ENCODE peak calls at places on chromosomes 13 and 19, in four cellular contexts. One of them, this sample, is unnamed.
A peak's percentile ranks its signal among the peaks of the same experiment; 100 is the strongest.

GRCh38 chr19:35142531-35143230 is 374 bp upstream of the FXYD7 start:
- DNase-seq in hepatocyte: peak; percentile 72
- DNase-seq in body of pancreas: peak; percentile 75
- DNase-seq in DND-41: peak; percentile 51
- DNase-seq in this sample: peak; percentile 71

GRCh38 chr13:73258396-73258795 is 199.6 kb downstream of the KLF5 start:
- DNase-seq in hepatocyte: no peak
- DNase-seq in DND-41: no peak
- DNase-seq in body of pancreas: no peak
- DNase-seq in this sample: no peak

GRCh38 chr13:74325106-74325505 is 190.9 kb upstream of the KLF12 start:
- DNase-seq in body of pancreas: no peak
- DNase-seq in hepatocyte: peak; percentile 62
- DNase-seq in DND-41: no peak
- DNase-seq in this sample: no peak

GRCh38 chr19:55256562-55257460 is 2.0 kb downstream of the PPP6R1 start:
- DNase-seq in body of pancreas: no peak
- DNase-seq in DND-41: no peak
- DNase-seq in hepatocyte: no peak
- DNase-seq in this sample: no peak

GRCh38 chr19:47430041-47430802 is 10.9 kb upstream of the MEIS3 start:
- DNase-seq in body of pancreas: peak; percentile 23
- DNase-seq in hepatocyte: peak; percentile 80
- DNase-seq in DND-41: no peak
- DNase-seq in this sample: no peak

GRCh38 chr19:29666634-29667389 is 1.6 kb downstream of the PLEKHF1 start:
- DNase-seq in DND-41: peak; percentile 39
- DNase-seq in body of pancreas: peak; percentile 35
- DNase-seq in hepatocyte: peak; percentile 82
- DNase-seq in this sample: no peak

GRCh38 chr13:30466841-30467252 is 1.1 kb upstream of the HMGB1 start:
- DNase-seq in body of pancreas: no peak
- DNase-seq in DND-41: peak; percentile 51
- DNase-seq in hepatocyte: no peak
- DNase-seq in this sample: no peak

GRCh38 chr19:5478925-5479588 is 23.8 kb downstream of the ZNRF4 start:
- DNase-seq in DND-41: no peak
- DNase-seq in body of pancreas: no peak
- DNase-seq in hepatocyte: no peak
- DNase-seq in this sample: no peak

GRCh38 chr19:7933828-7934725 is 8.1 kb upstream of the CTXN1 start:
- DNase-seq in body of pancreas: no peak
- DNase-seq in hepatocyte: no peak
- DNase-seq in DND-41: no peak
- DNase-seq in this sample: no peak

GRCh38 chr19:48506138-48506733 is 5.4 kb downstream of the LMTK3 start:
- DNase-seq in DND-41: no peak
- DNase-seq in body of pancreas: no peak
- DNase-seq in hepatocyte: no peak
- DNase-seq in this sample: no peak

GRCh38 chr19:47093254-47093653 is 20.3 kb downstream of the ZC3H4 start:
- DNase-seq in DND-41: no peak
- DNase-seq in hepatocyte: no peak
- DNase-seq in body of pancreas: no peak
- DNase-seq in this sample: no peak

GRCh38 chr19:54271106-54271505 is 9.8 kb downstream of the LILRB2 start:
- DNase-seq in body of pancreas: no peak
- DNase-seq in hepatocyte: no peak
- DNase-seq in DND-41: no peak
- DNase-seq in this sample: no peak

GRCh38 chr19:435707-436412 is 25.0 kb downstream of the SHC2 start:
- DNase-seq in body of pancreas: no peak
- DNase-seq in hepatocyte: no peak
- DNase-seq in DND-41: no peak
- DNase-seq in this sample: no peak

GRCh38 chr19:38457690-38458405 is 24.4 kb downstream of the RYR1 start:
- DNase-seq in body of pancreas: no peak
- DNase-seq in DND-41: no peak
- DNase-seq in hepatocyte: no peak
- DNase-seq in this sample: no peak

GRCh38 chr13:100875392-100876043 is 200.9 kb upstream of the TMTC4 start:
- DNase-seq in body of pancreas: no peak
- DNase-seq in DND-41: no peak
- DNase-seq in hepatocyte: no peak
- DNase-seq in this sample: no peak

GRCh38 chr13:44015808-44016207 is 136.1 kb downstream of the LACC1 start:
- DNase-seq in hepatocyte: no peak
- DNase-seq in DND-41: no peak
- DNase-seq in body of pancreas: no peak
- DNase-seq in this sample: no peak

GRCh38 chr13:112246731-112247470 is 129.3 kb upstream of the SPACA7 start:
- DNase-seq in DND-41: no peak
- DNase-seq in body of pancreas: no peak
- DNase-seq in hepatocyte: no peak
- DNase-seq in this sample: no peak

GRCh38 chr19:14149509-14149994 is 13.2 kb upstream of the ASF1B start:
- DNase-seq in DND-41: peak; percentile 31
- DNase-seq in hepatocyte: peak; percentile 72
- DNase-seq in body of pancreas: no peak
- DNase-seq in this sample: peak; percentile 13

GRCh38 chr13:74114202-74114601 is 20.0 kb downstream of the KLF12 start:
- DNase-seq in body of pancreas: no peak
- DNase-seq in DND-41: no peak
- DNase-seq in hepatocyte: no peak
- DNase-seq in this sample: no peak

GRCh38 chr13:103140001-103140671 is 73.9 kb upstream of the SLC10A2 start:
- DNase-seq in DND-41: no peak
- DNase-seq in hepatocyte: peak; percentile 41
- DNase-seq in body of pancreas: no peak
- DNase-seq in this sample: no peak

GRCh38 chr19:43667524-43668405 is 2.2 kb downstream of the PLAUR start:
- DNase-seq in DND-41: peak; percentile 11
- DNase-seq in body of pancreas: no peak
- DNase-seq in hepatocyte: no peak
- DNase-seq in this sample: no peak

GRCh38 chr13:35208587-35208986 is 266.5 kb downstream of the NBEA start:
- DNase-seq in DND-41: no peak
- DNase-seq in hepatocyte: no peak
- DNase-seq in body of pancreas: no peak
- DNase-seq in this sample: no peak

GRCh38 chr19:289651-290538 is 1.3 kb downstream of the PLPP2 start:
- DNase-seq in hepatocyte: peak; percentile 71
- DNase-seq in DND-41: no peak
- DNase-seq in body of pancreas: peak; percentile 59
- DNase-seq in this sample: no peak

GRCh38 chr19:46489445-46490272 is 6.0 kb downstream of the PNMA8B start:
- DNase-seq in body of pancreas: no peak
- DNase-seq in hepatocyte: peak; percentile 63
- DNase-seq in DND-41: no peak
- DNase-seq in this sample: no peak

GRCh38 chr19:36041831-36042230 is 9.2 kb upstream of the CLIP3 start:
- DNase-seq in body of pancreas: no peak
- DNase-seq in hepatocyte: peak; percentile 66
- DNase-seq in DND-41: no peak
- DNase-seq in this sample: no peak

GRCh38 chr19:10339380-10339960 is at the start of gene ICAM3:
- DNase-seq in body of pancreas: no peak
- DNase-seq in DND-41: peak; percentile 81
- DNase-seq in hepatocyte: no peak
- DNase-seq in this sample: peak; percentile 59

GRCh38 chr13:27636624-27637288 is 15.1 kb downstream of the POLR1D start:
- DNase-seq in body of pancreas: no peak
- DNase-seq in DND-41: no peak
- DNase-seq in hepatocyte: no peak
- DNase-seq in this sample: no peak

GRCh38 chr19:48560095-48560530 is 8.1 kb downstream of the SULT2B1 start:
- DNase-seq in DND-41: peak; percentile 13
- DNase-seq in body of pancreas: no peak
- DNase-seq in hepatocyte: no peak
- DNase-seq in this sample: no peak

GRCh38 chr13:103876571-103876970 is 810.4 kb upstream of the SLC10A2 start:
- DNase-seq in DND-41: no peak
- DNase-seq in body of pancreas: no peak
- DNase-seq in hepatocyte: no peak
- DNase-seq in this sample: no peak

GRCh38 chr13:50080856-50081105 is 65.5 kb downstream of the KCNRG start:
- DNase-seq in body of pancreas: no peak
- DNase-seq in hepatocyte: no peak
- DNase-seq in DND-41: no peak
- DNase-seq in this sample: no peak

DNA sequence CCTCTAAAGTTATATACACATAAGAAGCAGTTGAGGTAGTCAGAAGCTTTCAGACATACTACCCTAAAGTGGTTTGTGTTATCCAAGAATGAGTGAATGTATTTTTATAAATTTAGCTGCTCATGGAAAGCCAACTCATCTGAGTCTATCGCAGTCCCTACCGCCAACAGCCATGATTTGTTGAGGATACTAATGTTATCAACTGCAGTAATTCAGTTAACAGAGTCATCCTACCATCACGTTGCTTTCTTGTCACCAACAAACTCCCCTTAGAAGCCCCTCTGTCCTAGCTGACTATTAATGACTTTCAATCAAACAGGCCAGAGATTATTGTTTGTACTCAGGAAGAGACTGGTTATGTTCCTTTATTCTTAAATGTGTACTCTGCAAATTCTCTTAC is 169.9 kb downstream of the DCT start:
- DNase-seq in hepatocyte: no peak
- DNase-seq in body of pancreas: no peak
- DNase-seq in DND-41: no peak
- DNase-seq in this sample: no peak
- H3K4me1 ChIP-seq in hepatocyte: peaks cover 13% of the 10 kb centered on the region
- H3K4me1 ChIP-seq in body of pancreas: peaks cover 7% of the 10 kb centered on the region
- H3K4me1 ChIP-seq in DND-41: no peaks in the 10 kb centered on the region
- H3K4me1 ChIP-seq in this sample: no peaks in the 10 kb centered on the region

DNA sequence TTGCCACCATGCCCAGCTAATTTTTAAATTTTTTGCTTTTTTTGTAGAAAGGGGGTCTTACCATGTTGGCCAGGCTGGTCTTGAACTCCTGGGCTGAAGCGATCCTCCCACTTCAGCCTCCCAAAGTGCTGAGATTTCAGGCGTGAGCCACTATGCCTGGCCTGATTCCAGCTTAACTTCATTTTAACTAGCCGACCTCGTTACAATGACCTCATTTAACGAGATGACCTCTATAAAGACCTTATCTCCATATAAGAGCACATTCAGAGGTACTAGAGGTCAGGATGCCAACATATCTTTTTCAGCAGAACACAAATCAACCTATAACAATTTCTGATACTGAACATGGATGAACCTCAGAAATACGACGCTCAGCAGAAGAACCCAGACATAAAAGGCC is 10.6 kb downstream of the KCNN1 start:
- DNase-seq in body of pancreas: no peak
- DNase-seq in DND-41: no peak
- DNase-seq in hepatocyte: no peak
- DNase-seq in this sample: no peak
- H3K4me1 ChIP-seq in body of pancreas: no peaks in the 10 kb centered on the region
- H3K4me1 ChIP-seq in DND-41: no peaks in the 10 kb centered on the region
- H3K4me1 ChIP-seq in hepatocyte: no peaks in the 10 kb centered on the region
- H3K4me1 ChIP-seq in this sample: no peaks in the 10 kb centered on the region

GRCh38 chr19:33175886-33176669 is 18.1 kb upstream of the LRP3 start:
- DNase-seq in hepatocyte: peak; percentile 48
- DNase-seq in DND-41: peak; percentile 37
- DNase-seq in body of pancreas: no peak
- DNase-seq in this sample: no peak
- H3K4me1 ChIP-seq in hepatocyte: peaks cover 8% of the 10 kb centered on the region
- H3K4me1 ChIP-seq in DND-41: peaks cover 41% of the 10 kb centered on the region
- H3K4me1 ChIP-seq in body of pancreas: peaks cover 25% of the 10 kb centered on the region
- H3K4me1 ChIP-seq in this sample: peaks cover 16% of the 10 kb centered on the region

GRCh38 chr13:51801631-51802099 is 2.3 kb downstream of the DHRS12 start:
- DNase-seq in hepatocyte: no peak
- DNase-seq in body of pancreas: peak; percentile 88
- DNase-seq in DND-41: no peak
- DNase-seq in this sample: no peak
- H3K4me1 ChIP-seq in hepatocyte: peaks cover 16% of the 10 kb centered on the region
- H3K4me1 ChIP-seq in body of pancreas: peaks cover 69% of the 10 kb centered on the region
- H3K4me1 ChIP-seq in DND-41: peaks cover 33% of the 10 kb centered on the region
- H3K4me1 ChIP-seq in this sample: peaks cover 43% of the 10 kb centered on the region

GRCh38 chr13:79987761-79988160 is 353.2 kb downstream of the SPRY2 start:
- DNase-seq in DND-41: no peak
- DNase-seq in hepatocyte: no peak
- DNase-seq in body of pancreas: no peak
- DNase-seq in this sample: no peak

GRCh38 chr13:79987323-79987722 is 353.6 kb downstream of the SPRY2 start:
- DNase-seq in DND-41: no peak
- DNase-seq in body of pancreas: no peak
- DNase-seq in hepatocyte: no peak
- DNase-seq in this sample: no peak

GRCh38 chr13:79989251-79989661 is 351.7 kb downstream of the SPRY2 start:
- DNase-seq in hepatocyte: peak; percentile 35
- DNase-seq in body of pancreas: no peak
- DNase-seq in DND-41: no peak
- DNase-seq in this sample: no peak

GRCh38 chr13:79988573-79988972 is 352.4 kb downstream of the SPRY2 start:
- DNase-seq in hepatocyte: peak; percentile 64
- DNase-seq in DND-41: no peak
- DNase-seq in body of pancreas: no peak
- DNase-seq in this sample: no peak

DNA sequence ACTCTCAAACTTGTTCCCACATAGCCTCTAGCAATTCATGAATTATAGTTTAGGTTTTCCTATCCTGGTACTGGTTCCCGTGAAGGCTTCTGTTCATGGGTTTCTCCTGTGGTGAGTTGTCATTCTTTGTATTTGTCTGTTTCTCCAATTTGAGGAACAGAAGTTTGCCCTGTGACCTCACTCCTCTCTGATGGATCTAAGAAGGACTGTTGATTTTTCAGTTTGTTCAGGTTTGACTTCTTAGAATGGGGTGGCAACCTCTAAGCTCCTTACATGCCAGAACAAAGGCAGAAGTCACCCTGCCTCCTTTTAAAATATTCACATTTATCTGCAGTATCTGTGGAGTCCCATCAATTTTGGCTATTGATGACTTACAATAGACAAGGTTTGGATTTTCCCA is 354.0 kb downstream of the SPRY2 start:
- DNase-seq in DND-41: no peak
- DNase-seq in body of pancreas: no peak
- DNase-seq in hepatocyte: no peak
- DNase-seq in this sample: no peak
- H3K4me1 ChIP-seq in DND-41: no peaks in the 10 kb centered on the region
- H3K4me1 ChIP-seq in body of pancreas: no peaks in the 10 kb centered on the region
- H3K4me1 ChIP-seq in hepatocyte: peaks cover 16% of the 10 kb centered on the region
- H3K4me1 ChIP-seq in this sample: no peaks in the 10 kb centered on the region